ENCODE peak calls at places on chromosomes 2 and 18, in ten cellular contexts. R, M, J, U, I, N, W, P, T and Y are unnamed samples.

GRCh38 chr2:88537640-88538039 is 85.1 kb upstream of the FOXI3 start:
- DNase-seq in T (no peak), W (no peak), U (no peak), M (no peak), P (no peak), J (no peak), I (no peak), R (no peak), N (no peak), Y (no peak)

GRCh38 chr2:129922571-129923264 is 56.7 kb upstream of the RAB6C start:
- DNase-seq in I (no peak), R (no peak), U (no peak), P (no peak), M (no peak), W (no peak), T (no peak), N (no peak), J (no peak), Y (no peak)

GRCh38 chr2:240508832-240509545 is 48.8 kb downstream of the ANKMY1 start:
- DNase-seq in W (no peak), J (no peak), M (no peak), T (no peak), N (no peak), U (no peak), R (no peak), I (no peak), P (no peak), Y (no peak)

GRCh38 chr2:191115391-191115790 is 35.4 kb downstream of the STAT4 start:
- DNase-seq in R (peak; percentile 4), N (peak; percentile 80), M (no peak), T (no peak), J (no peak), U (no peak), I (no peak), W (peak; percentile 9), P (no peak), Y (no peak)

GRCh38 chr2:9179572-9180201 is 26.9 kb upstream of the ASAP2 start:
- DNase-seq in J (no peak), R (peak; percentile 92), M (no peak), U (no peak), N (peak; percentile 98), W (peak; percentile 80), I (no peak), T (no peak), P (peak; percentile 92), Y (peak; percentile 70)

GRCh38 chr18:58325521-58325908 is 281.5 kb downstream of the NEDD4L start:
- DNase-seq in N (no peak), W (peak; percentile 6), T (no peak), P (no peak), J (no peak), R (no peak), U (no peak), I (no peak), M (no peak), Y (no peak)

GRCh38 chr2:199431748-199432213 is 26.0 kb downstream of the SATB2 start:
- DNase-seq in W (peak; percentile 20), J (no peak), R (peak; percentile 35), U (no peak), T (no peak), M (no peak), N (peak; percentile 66), P (no peak), I (no peak), Y (no peak)

GRCh38 chr2:232351686-232352510 is 26.7 kb upstream of the ALPP start:
- DNase-seq in J (no peak), U (no peak), M (no peak), T (no peak), P (no peak), R (no peak), W (no peak), N (no peak), I (no peak), Y (no peak)

GRCh38 chr2:202716953-202717597 is 82.3 kb downstream of the FAM117B start:
- DNase-seq in N (no peak), R (no peak), T (no peak), W (no peak), I (no peak), J (no peak), M (no peak), U (no peak), P (no peak), Y (no peak)

GRCh38 chr2:141195087-141195486 is 935.7 kb downstream of the LRP1B start:
- DNase-seq in J (no peak), R (no peak), I (peak; percentile 3), U (no peak), N (peak; percentile 5), P (no peak), M (no peak), W (no peak), T (no peak), Y (no peak)

GRCh38 chr2:218896501-218897393 is 16.1 kb downstream of the WNT10A start:
- DNase-seq in N (peak; percentile 30), J (no peak), U (peak; percentile 63), T (no peak), R (peak; percentile 63), P (peak; percentile 89), M (peak; percentile 96), I (no peak), W (no peak), Y (peak; percentile 67)

GRCh38 chr2:110802213-110802932 is 70.0 kb downstream of the ACOXL start:
- DNase-seq in M (no peak), R (no peak), U (no peak), P (no peak), N (no peak), T (no peak), W (no peak), J (no peak), I (no peak), Y (no peak)

GRCh38 chr18:76658627-76659026 is 163.6 kb upstream of the ZNF516 start:
- DNase-seq in N (no peak), U (peak; percentile 11), I (no peak), T (no peak), P (no peak), R (no peak), M (no peak), J (no peak), W (no peak), Y (no peak)

GRCh38 chr2:11681722-11682589 is 12.0 kb upstream of the NTSR2 start:
- DNase-seq in R (no peak), I (no peak), M (peak; percentile 38), T (no peak), U (peak; percentile 64), P (peak; percentile 72), N (peak; percentile 37), W (no peak), J (peak; percentile 13), Y (peak; percentile 36)

GRCh38 chr18:11651899-11652298 is 37.2 kb upstream of the GNAL start:
- DNase-seq in U (no peak), P (no peak), T (no peak), N (no peak), M (no peak), W (no peak), I (no peak), R (no peak), J (no peak), Y (no peak)

GRCh38 chr2:149860276-149860921 is 272.8 kb upstream of the MMADHC start:
- DNase-seq in N (peak; percentile 64), W (peak; percentile 84), T (peak; percentile 42), I (no peak), R (peak; percentile 60), J (no peak), U (no peak), P (no peak), M (no peak), Y (no peak)

GRCh38 chr2:217293607-217294006 is 433.7 kb upstream of the TNP1 start:
- DNase-seq in I (no peak), N (no peak), R (no peak), W (no peak), M (no peak), P (no peak), J (no peak), T (no peak), U (no peak), Y (no peak)

GRCh38 chr2:113829836-113830235 is 60.1 kb upstream of the ACTR3 start:
- DNase-seq in J (no peak), N (no peak), U (no peak), W (no peak), M (no peak), R (no peak), I (no peak), T (no peak), P (no peak), Y (no peak)

GRCh38 chr18:21599585-21600525 is 649 bp downstream of the ESCO1 start:
- DNase-seq in P (peak; percentile 28), N (no peak), M (peak; percentile 27), R (peak; percentile 23), U (peak; percentile 24), W (no peak), T (peak; percentile 11), I (no peak), J (peak; percentile 52), Y (peak; percentile 73)

GRCh38 chr18:49745051-49746014 is 68.0 kb downstream of the ACAA2 start:
- DNase-seq in R (no peak), N (peak; percentile 56), P (no peak), W (no peak), U (no peak), T (no peak), I (no peak), M (no peak), J (no peak), Y (no peak)

GRCh38 chr2:5985551-5986229 is 293.5 kb downstream of the SOX11 start:
- DNase-seq in J (no peak), I (no peak), P (no peak), U (no peak), W (no peak), T (no peak), M (no peak), R (no peak), N (no peak), Y (no peak)

GRCh38 chr2:69524799-69525198 is 87.6 kb upstream of the NFU1 start:
- DNase-seq in T (no peak), R (no peak), P (no peak), N (no peak), I (no peak), M (no peak), W (no peak), U (no peak), J (no peak), Y (no peak)

GRCh38 chr2:216083464-216084279 is 2.0 kb downstream of the TMEM169 start:
- DNase-seq in J (no peak), R (peak; percentile 53), M (no peak), W (no peak), U (peak; percentile 28), T (peak; percentile 22), I (no peak), N (peak; percentile 77), P (no peak), Y (no peak)

GRCh38 chr2:45289997-45290673 is 280.9 kb upstream of the SIX2 start:
- DNase-seq in J (no peak), R (no peak), P (no peak), I (no peak), M (no peak), T (no peak), N (no peak), U (no peak), W (no peak), Y (no peak)

GRCh38 chr2:182033449-182033848 is 47.8 kb downstream of the PPP1R1C start:
- DNase-seq in I (no peak), W (no peak), J (no peak), N (no peak), U (no peak), R (no peak), M (no peak), P (no peak), T (no peak), Y (no peak)

GRCh38 chr2:439077-439476 is 151.2 kb upstream of the ALKAL2 start:
- DNase-seq in T (no peak), N (no peak), U (no peak), J (no peak), P (no peak), R (no peak), I (no peak), W (no peak), M (no peak), Y (no peak)

GRCh38 chr2:130824492-130825061 is 12.1 kb upstream of the ARHGEF4 start:
- DNase-seq in J (no peak), M (peak; percentile 11), T (peak; percentile 87), P (peak; percentile 88), U (no peak), N (peak; percentile 98), W (peak; percentile 73), I (no peak), R (peak; percentile 95), Y (no peak)

GRCh38 chr2:149141046-149141445 is 102.5 kb downstream of the LYPD6B start:
- DNase-seq in N (no peak), T (no peak), M (no peak), P (no peak), W (no peak), R (no peak), U (no peak), J (no peak), I (no peak), Y (peak; percentile 16)